ENCODE peak calls at places on chromosome 6, in four cellular contexts. G, D, M and F are unnamed samples.

GRCh38 chr6:19416811-19417210 is 420.4 kb upstream of the ID4 start:
- DNase-seq in G (no peak), D (no peak), M (no peak), F (no peak)

GRCh38 chr6:71676298-71676697 is 210.1 kb upstream of the RIMS1 start:
- DNase-seq in G (no peak), D (no peak), M (no peak), F (no peak)

GRCh38 chr6:143758551-143758950 is 80.8 kb downstream of the PHACTR2 start:
- DNase-seq in G (no peak), D (no peak), M (no peak), F (no peak)

GRCh38 chr6:130447374-130447773 is 81.6 kb downstream of the TMEM200A start:
- DNase-seq in G (no peak), D (no peak), M (no peak), F (no peak)

GRCh38 chr6:112274774-112275173 is 20.4 kb upstream of the LAMA4 start:
- DNase-seq in G (no peak), D (no peak), M (no peak), F (no peak)

GRCh38 chr6:132814716-132815570 is 574 bp downstream of the RPS12 start:
- DNase-seq in G (no peak), D (no peak), M (no peak), F (no peak)

GRCh38 chr6:156840606-156841005 is 63.4 kb downstream of the ARID1B start:
- DNase-seq in G (no peak), D (no peak), M (no peak), F (no peak)

GRCh38 chr6:8983202-8983688 is 547.9 kb upstream of the SLC35B3 start:
- DNase-seq in G (peak; percentile 55), D (peak; percentile 87), M (peak; percentile 65), F (peak; percentile 49)

GRCh38 chr6:79468116-79468515 is 69.1 kb downstream of the LCA5 start:
- DNase-seq in G (no peak), D (no peak), M (peak; percentile 59), F (no peak)

GRCh38 chr6:9499709-9500108 is 915.2 kb downstream of the TFAP2A start:
- DNase-seq in G (no peak), D (no peak), M (no peak), F (no peak)

DNA sequence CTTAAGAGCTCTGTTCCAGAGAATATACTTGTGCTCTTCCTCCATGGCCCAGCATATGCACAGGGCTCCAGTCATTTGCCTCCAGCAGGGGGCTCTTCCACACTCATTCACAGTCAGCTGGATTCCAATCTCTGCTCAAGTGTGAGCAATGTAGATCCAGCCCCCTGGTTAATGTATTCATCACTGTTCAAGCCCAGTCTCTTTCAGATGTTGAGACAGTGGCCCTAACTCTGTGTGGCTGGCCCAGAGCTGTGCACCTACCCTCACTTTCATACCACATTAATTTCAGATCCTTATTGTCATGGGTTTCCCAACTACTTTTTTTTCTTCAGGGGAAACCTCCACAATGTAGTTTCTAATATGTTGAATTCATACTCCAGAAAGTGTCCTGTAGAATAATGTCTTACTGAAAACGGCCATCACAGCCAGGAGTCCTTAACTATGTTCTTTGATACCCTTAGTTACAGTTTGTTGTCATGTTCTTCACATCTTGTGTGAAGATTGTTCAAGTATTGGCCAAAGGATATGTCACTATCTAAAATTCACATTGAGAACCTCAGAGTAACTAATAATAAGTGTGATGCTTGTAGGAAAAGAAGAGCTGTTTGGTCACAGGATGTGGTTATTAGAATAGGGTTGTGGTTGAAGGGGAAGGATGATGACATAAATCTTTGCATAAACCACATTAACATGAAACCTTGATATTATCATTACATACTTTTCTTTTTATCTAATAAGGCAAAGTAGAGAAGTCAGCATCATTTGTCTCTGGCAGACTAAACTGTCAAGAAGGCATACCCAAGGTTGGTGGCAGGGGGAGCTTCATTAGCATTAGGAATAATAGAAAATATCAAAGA is 14.4 kb upstream of the HLA-DQA1 start:
- DNase-seq in G (no peak), D (no peak), M (no peak), F (peak; percentile 48)
- TF ChIP-seq CTCF in G (no peak), D (no peak), M (peak; percentile 25), F (peak; percentile 44)

GRCh38 chr6:42969431-42969830 is 8.9 kb downstream of the GNMT start:
- DNase-seq in G (no peak), D (no peak), M (no peak), F (no peak)
- TF ChIP-seq CTCF in G (no peak), D (no peak), M (no peak), F (no peak)

DNA sequence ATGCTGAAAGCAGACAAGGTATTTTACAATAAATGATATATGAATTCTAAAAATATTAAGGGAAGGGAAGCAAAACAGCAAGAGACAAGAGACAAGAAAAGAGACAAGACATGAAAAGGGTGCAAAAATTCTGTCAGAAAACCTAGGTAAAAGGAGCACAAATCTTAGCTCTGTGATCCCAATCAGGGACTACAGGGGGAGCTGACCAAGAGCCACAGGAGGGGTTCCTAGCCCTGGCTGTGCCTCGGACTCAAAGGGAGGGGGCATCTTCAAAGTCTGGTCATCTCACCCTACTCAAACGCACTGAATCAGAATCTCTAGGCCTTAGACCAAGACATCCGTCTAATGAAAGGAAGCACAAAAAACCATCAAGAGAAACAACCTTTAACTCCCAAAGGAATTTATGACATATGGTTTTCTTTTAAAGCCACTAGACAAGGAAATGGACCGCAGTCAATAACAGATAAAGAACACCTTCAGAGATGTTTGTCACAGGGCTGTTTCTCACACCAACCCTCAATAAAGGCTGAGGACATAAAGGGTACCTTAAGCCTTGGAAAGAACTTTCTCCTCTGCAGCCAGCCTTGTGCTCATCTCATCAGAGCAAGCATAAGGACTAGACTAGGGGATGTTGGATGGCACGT is 130.4 kb upstream of the CDYL start:
- DNase-seq in G (no peak), D (no peak), M (no peak), F (no peak)
- TF ChIP-seq CTCF in G (no peak), D (no peak), M (peak; percentile 32), F (no peak)

GRCh38 chr6:43127180-43127579 is 43.9 kb upstream of the SRF start:
- DNase-seq in G (no peak), D (no peak), M (no peak), F (no peak)

GRCh38 chr6:43125119-43125518 is 46.0 kb upstream of the SRF start:
- DNase-seq in G (no peak), D (no peak), M (peak; percentile 93), F (no peak)

GRCh38 chr6:43125555-43125954 is 45.5 kb upstream of the SRF start:
- DNase-seq in G (no peak), D (no peak), M (peak; percentile 34), F (no peak)

GRCh38 chr6:43128926-43129325 is 42.1 kb upstream of the SRF start:
- DNase-seq in G (no peak), D (no peak), M (no peak), F (no peak)

DNA sequence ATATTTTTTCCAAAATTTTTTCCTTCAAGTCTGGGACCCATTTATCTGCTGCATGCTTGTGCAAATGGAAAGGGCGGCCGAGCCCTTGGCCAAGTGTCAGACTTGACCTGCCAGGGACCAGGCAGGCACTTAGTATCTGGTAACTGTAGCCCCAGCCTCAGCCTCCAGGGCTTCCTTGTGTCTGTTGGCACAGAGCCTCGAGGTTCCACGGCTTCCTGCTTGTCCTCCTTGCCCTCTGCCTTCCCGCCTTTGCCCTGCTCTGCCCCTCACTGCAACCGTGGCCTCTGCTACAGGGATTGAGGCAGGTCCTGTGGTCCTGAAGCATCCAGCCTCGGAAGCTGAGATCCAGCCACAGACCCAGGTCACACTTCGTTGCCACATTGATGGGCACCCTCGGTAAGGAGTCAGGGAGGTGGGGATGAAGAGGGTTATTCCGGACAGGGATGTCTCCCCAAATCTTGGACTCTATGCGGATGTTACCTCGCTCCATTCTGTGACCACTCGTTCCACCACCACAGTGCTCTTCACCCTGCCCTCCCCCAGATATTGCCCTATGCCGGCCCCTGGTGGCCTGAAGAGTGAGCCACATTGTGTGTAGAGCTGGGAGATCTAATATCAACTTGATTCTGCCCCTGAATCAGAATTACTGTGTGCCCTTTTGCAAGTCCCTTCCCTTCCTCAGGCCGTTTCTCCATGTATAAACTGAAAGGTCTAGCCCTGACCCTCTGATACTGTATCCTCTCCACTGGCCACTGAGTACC is 41.5 kb upstream of the SRF start:
- DNase-seq in G (peak; percentile 26), D (no peak), M (peak; percentile 27), F (peak; percentile 68)
- TF ChIP-seq CTCF in G (peak; percentile 32), D (peak; percentile 6), M (peak; percentile 90), F (peak; percentile 23)